ENCODE peak calls at places on chromosomes 1 and 21, in ten cellular contexts. Z, K, T, D, L, N, R, H, A and C are unnamed samples.

GRCh38 chr21:37870229-37870628 is 46.0 kb downstream of the KCNJ6 start:
- DNase-seq in Z (no peak), D (no peak), A (no peak), L (no peak), T (no peak), N (no peak), H (no peak), K (no peak), R (no peak), C (no peak)

GRCh38 chr21:36861595-36861883 is 104.9 kb downstream of the HLCS start:
- DNase-seq in N (no peak), D (no peak), T (no peak), Z (no peak), L (no peak), K (no peak), H (no peak), A (no peak), R (no peak), C (no peak)

GRCh38 chr1:18062180-18062579 is 45.4 kb upstream of the IGSF21 start:
- DNase-seq in T (no peak), K (no peak), L (no peak), Z (no peak), R (no peak), D (peak; percentile 74), N (peak; percentile 49), H (peak; percentile 4), A (no peak), C (no peak)

GRCh38 chr1:20885121-20885520 is 98.0 kb upstream of the HP1BP3 start:
- DNase-seq in D (peak; percentile 3), K (no peak), R (no peak), A (no peak), Z (no peak), T (no peak), H (no peak), N (peak; percentile 16), L (no peak), C (no peak)

GRCh38 chr1:160032165-160032827 is 506 bp upstream of the PIGM start:
- DNase-seq in N (no peak), D (peak; percentile 36), R (no peak), H (peak; percentile 11), Z (no peak), L (no peak), K (no peak), T (no peak), A (no peak), C (no peak)

GRCh38 chr1:203395746-203396145 is 44.8 kb upstream of the FMOD start:
- DNase-seq in T (no peak), Z (no peak), K (no peak), N (no peak), A (no peak), H (no peak), D (no peak), R (no peak), L (no peak), C (no peak)

GRCh38 chr1:215376544-215377264 is 190.4 kb upstream of the KCTD3 start:
- DNase-seq in R (no peak), D (no peak), N (no peak), Z (no peak), L (no peak), T (no peak), K (no peak), A (no peak), H (no peak), C (no peak)

GRCh38 chr21:28663111-28663693 is 329.5 kb downstream of the LTN1 start:
- DNase-seq in R (no peak), D (no peak), H (no peak), T (no peak), K (no peak), A (no peak), N (no peak), Z (no peak), L (no peak), C (no peak)

GRCh38 chr1:209611771-209612570 is 28.5 kb downstream of the CAMK1G start:
- DNase-seq in N (no peak), K (no peak), H (no peak), Z (no peak), A (no peak), D (no peak), T (no peak), L (no peak), R (no peak), C (no peak)

GRCh38 chr1:24929876-24930702 is at the start of gene RUNX3:
- DNase-seq in Z (peak; percentile 80), A (peak; percentile 86), N (peak; percentile 74), T (peak; percentile 49), L (no peak), H (peak; percentile 97), D (peak; percentile 84), K (no peak), R (peak; percentile 86), C (peak; percentile 99)

GRCh38 chr1:31705080-31705866 is 1.5 kb upstream of the COL16A1 start:
- DNase-seq in Z (peak; percentile 70), R (no peak), L (no peak), D (peak; percentile 68), N (peak; percentile 75), T (peak; percentile 90), H (peak; percentile 36), K (peak; percentile 85), A (peak; percentile 71), C (peak; percentile 80)
- TF ChIP-seq CTCF in Z (no peak), R (no peak), L (peak; percentile 40), D (peak; percentile 26), N (no peak), T (peak; percentile 9), H (peak; percentile 51), K (no peak), A (no peak), C (peak; percentile 41)

GRCh38 chr1:41032147-41032546 is 10.6 kb upstream of the SLFNL1 start:
- DNase-seq in L (no peak), D (no peak), H (no peak), N (no peak), T (no peak), A (no peak), R (no peak), K (no peak), Z (no peak), C (no peak)

GRCh38 chr1:41041866-41042265 is 20.3 kb upstream of the SLFNL1 start:
- DNase-seq in A (no peak), H (no peak), T (no peak), R (no peak), D (no peak), L (no peak), Z (no peak), N (no peak), K (no peak), C (no peak)

GRCh38 chr1:41033272-41033671 is 11.7 kb upstream of the SLFNL1 start:
- DNase-seq in A (no peak), N (no peak), R (no peak), L (no peak), D (no peak), H (no peak), Z (no peak), K (no peak), T (no peak), C (no peak)

GRCh38 chr1:41037116-41037903 is 15.8 kb upstream of the SLFNL1 start:
- DNase-seq in H (no peak), T (no peak), R (no peak), Z (no peak), A (no peak), N (no peak), K (no peak), L (no peak), D (no peak), C (no peak)

DNA sequence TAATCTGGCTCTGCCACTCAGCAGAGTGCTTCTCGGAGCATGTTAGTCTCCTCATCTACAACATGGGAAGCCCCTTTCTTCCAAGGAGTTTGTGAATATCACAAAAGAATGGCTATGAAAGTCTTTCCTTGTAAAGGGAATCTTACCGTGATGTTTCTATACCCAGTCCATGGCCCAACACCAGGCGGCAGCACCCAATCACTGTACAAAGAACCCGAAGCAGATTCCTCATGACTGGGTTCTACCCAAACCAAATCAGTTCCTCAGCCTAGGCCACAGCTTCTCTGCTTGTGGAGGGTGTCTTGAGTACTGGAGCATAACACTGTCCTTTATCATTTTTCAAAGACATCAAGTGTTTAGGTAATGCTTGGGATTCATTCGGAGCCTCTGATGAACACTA is 16.6 kb upstream of the SLFNL1 start:
- DNase-seq in L (no peak), A (no peak), Z (no peak), D (no peak), H (no peak), R (no peak), N (no peak), K (no peak), T (no peak), C (no peak)
- TF ChIP-seq CTCF in L (peak; percentile 35), A (no peak), Z (no peak), D (peak; percentile 11), H (no peak), R (no peak), N (no peak), K (no peak), T (no peak), C (no peak)

GRCh38 chr1:117122297-117123025 is 912 bp upstream of the TRIM45 start:
- DNase-seq in K (no peak), R (no peak), T (no peak), D (peak; percentile 63), Z (no peak), N (no peak), L (no peak), H (no peak), A (no peak), C (no peak)
- TF ChIP-seq CTCF in K (no peak), R (no peak), T (no peak), D (no peak), Z (no peak), N (no peak), L (no peak), H (no peak), A (no peak), C (no peak)

GRCh38 chr1:55554611-55555010 is 339.4 kb upstream of the USP24 start:
- DNase-seq in D (no peak), R (peak; percentile 75), H (no peak), A (no peak), L (no peak), K (no peak), N (no peak), T (no peak), Z (no peak), C (no peak)

GRCh38 chr1:55559111-55559510 is 343.9 kb upstream of the USP24 start:
- DNase-seq in L (no peak), T (no peak), K (no peak), R (no peak), N (no peak), Z (no peak), D (no peak), H (no peak), A (no peak), C (no peak)

GRCh38 chr1:55555971-55556370 is 340.8 kb upstream of the USP24 start:
- DNase-seq in K (no peak), Z (no peak), A (no peak), L (no peak), R (no peak), D (no peak), N (no peak), T (no peak), H (no peak), C (no peak)

GRCh38 chr1:55558515-55558914 is 343.4 kb upstream of the USP24 start:
- DNase-seq in L (no peak), Z (no peak), N (no peak), A (no peak), T (no peak), R (no peak), K (no peak), D (no peak), H (no peak), C (no peak)

DNA sequence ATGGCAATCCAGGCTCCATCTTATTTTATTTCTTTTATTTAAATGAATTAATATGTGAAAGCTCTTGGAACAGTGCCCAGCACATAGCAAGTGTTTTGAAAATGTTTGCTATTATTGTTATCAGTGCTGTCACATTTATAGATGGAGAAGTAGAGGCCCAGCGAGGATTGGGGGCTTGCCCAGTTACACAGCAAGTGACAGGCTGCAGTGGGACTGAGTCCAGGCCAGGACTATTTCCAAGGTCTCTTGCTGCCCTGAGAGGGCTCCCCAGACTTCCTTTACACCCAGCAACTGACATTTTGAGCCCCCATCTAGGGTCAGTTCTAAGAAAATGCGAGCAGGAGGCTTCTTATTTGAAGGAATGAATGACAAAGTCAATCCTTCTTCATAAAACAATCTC is 341.2 kb upstream of the USP24 start:
- DNase-seq in R (no peak), T (no peak), Z (no peak), K (no peak), N (no peak), D (no peak), A (no peak), H (no peak), L (no peak), C (no peak)
- TF ChIP-seq CTCF in R (no peak), T (no peak), Z (no peak), K (no peak), N (no peak), D (no peak), A (no peak), H (no peak), L (no peak), C (no peak)